ENCODE peak calls at places on chromosomes 12 and 14, in six cellular contexts. L is H1, F is trophoblast cell, P is IMR-90, Q is mesenchymal stem cell, B is H9. M is an unnamed sample.

GRCh38 chr14:76810953-76811400 is 1.7 kb downstream of the ANGEL1 start:
- DNase-seq in L (no peak), B (no peak), F (peak), P (peak), Q (peak), M (no peak)

GRCh38 chr14:75383721-75384120 is 44.1 kb upstream of the JDP2 start:
- DNase-seq in L (no peak), F (no peak), Q (no peak), P (no peak), B (no peak), M (no peak)

GRCh38 chr14:52879958-52880357 is 70.9 kb downstream of the FERMT2 start:
- DNase-seq in F (no peak), B (no peak), P (peak), Q (no peak), L (no peak), M (no peak)

GRCh38 chr14:92176476-92176875 is 54.7 kb downstream of the CPSF2 start:
- DNase-seq in Q (no peak), F (no peak), P (no peak), L (no peak), B (no peak), M (no peak)

GRCh38 chr12:105759172-105759571 is 379.6 kb downstream of the NUAK1 start:
- DNase-seq in F (no peak), Q (no peak), P (no peak), L (no peak), B (no peak), M (no peak)

GRCh38 chr12:52390739-52391617 is 5.5 kb upstream of the KRT84 start:
- DNase-seq in L (no peak), P (peak), B (peak), F (peak), Q (peak), M (no peak)

GRCh38 chr14:85464135-85464534 is 65.8 kb upstream of the FLRT2 start:
- DNase-seq in Q (no peak), L (no peak), F (no peak), P (no peak), B (no peak), M (no peak)

GRCh38 chr14:36070056-36071043 is 106.2 kb downstream of the PTCSC3 start:
- DNase-seq in P (peak), B (peak), L (peak), F (peak), Q (peak), M (peak)

GRCh38 chr12:77122236-77122635 is 56.9 kb upstream of the E2F7 start:
- DNase-seq in L (no peak), Q (peak), P (peak), B (no peak), F (peak), M (no peak)

DNA sequence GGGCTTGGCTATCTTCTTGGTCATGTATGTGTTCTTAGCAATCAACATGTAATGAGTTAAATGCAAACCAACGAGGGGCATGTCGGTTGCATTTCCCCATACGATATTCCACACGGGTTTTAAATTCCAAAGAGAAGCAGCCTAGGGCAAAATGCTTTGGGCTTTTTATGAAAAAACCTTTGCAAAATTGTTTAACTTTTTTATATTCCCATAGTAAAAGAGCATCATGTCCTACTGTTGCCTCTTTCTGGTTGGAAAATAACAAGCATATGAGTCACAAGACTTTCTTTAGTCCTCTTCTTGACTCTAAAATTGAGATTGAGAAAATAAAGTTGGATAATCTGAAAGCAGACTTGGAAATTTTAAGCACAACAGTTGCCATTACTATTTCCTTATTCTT is 3.8 kb upstream of the DIO2 start:
- DNase-seq in L (no peak), F (peak), P (peak), B (no peak), Q (no peak), M (no peak)
- H3K27ac ChIP-seq in L (no peak), F (no peak), P (no peak), B (no peak), Q (no peak), M (no peak)

GRCh38 chr14:81351205-81351604 is 48.9 kb downstream of the STON2 start:
- DNase-seq in L (no peak), F (no peak), Q (no peak), B (no peak), P (no peak), M (no peak)

GRCh38 chr14:81348086-81348485 is 52.0 kb downstream of the STON2 start:
- DNase-seq in B (no peak), L (no peak), F (no peak), P (no peak), Q (no peak), M (no peak)

GRCh38 chr14:81352413-81352812 is 47.7 kb downstream of the STON2 start:
- DNase-seq in F (no peak), B (no peak), Q (no peak), P (no peak), L (no peak), M (no peak)

GRCh38 chr14:81350344-81351096 is 49.6 kb downstream of the STON2 start:
- DNase-seq in L (no peak), F (no peak), B (no peak), Q (no peak), P (no peak), M (no peak)

GRCh38 chr14:81353691-81354323 is 46.3 kb downstream of the STON2 start:
- DNase-seq in L (no peak), Q (no peak), P (no peak), F (no peak), B (no peak), M (no peak)
- H3K18ac ChIP-seq in L (no peak), Q (no peak), P (no peak), F (no peak), B (no peak), M (no peak)

GRCh38 chr14:31935406-31935805 is 141.7 kb upstream of the ARHGAP5 start:
- DNase-seq in P (no peak), B (no peak), L (no peak), F (peak), Q (no peak), M (no peak)
- H2AFZ ChIP-seq in P (no peak), B (no peak), L (no peak), F (no peak), Q (no peak), M (peak)

DNA sequence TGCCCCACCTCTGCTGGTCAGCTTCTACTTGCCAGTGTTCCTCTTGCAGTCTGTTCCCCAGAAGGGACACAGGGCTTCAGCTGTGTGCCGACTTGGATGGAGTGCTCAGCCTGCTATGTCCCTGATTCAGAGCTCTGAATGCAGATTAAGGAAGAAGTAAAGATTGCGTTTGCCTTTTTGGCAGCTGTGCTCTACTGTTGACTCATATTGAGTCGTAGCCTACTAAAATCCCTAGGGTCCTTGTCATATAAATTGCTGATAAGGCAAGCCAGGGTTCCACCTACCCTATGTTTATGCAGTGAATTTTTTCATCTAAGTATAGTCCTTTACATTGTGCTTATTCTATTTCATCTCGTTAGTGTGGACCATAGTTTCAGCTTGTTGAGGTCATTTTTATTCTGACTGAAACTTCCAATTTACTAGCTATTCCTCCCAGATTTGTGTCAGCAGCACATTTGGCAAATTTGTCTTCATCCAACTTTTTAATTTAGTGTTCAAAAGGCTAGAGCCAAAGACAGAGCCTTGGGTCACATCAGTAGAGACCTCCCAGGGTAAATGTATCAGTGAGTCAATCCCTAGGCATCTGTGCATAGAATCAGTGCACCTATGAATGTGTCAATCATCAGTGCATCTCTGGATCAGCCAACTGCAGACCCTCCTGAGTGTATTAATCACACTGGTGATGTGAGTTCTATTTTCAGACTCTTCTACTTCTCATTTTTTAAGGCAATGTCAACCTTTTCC is 31.9 kb downstream of the CACNA1C start:
- DNase-seq in L (no peak), B (no peak), F (no peak), P (peak), Q (peak), M (no peak)
- H3K27ac ChIP-seq in L (no peak), B (no peak), F (no peak), P (peak), Q (no peak), M (no peak)

DNA sequence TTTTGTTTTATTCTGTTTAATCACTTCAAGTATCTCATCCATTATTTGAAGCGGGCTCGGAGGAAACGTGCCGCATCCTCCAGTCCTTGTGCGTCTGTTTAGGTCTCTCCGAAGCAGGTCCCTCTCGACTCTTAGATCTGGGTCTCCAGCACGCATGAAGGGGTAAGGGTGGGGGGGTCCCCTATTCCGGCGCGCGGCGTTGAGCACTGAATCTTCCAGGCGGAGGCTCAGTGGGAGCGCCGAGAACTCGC is 311 bp upstream of the LGR5 start:
- DNase-seq in L (no peak), Q (no peak), B (no peak), F (no peak), P (no peak), M (no peak)
- H3K18ac ChIP-seq in L (no peak), Q (no peak), B (no peak), F (no peak), P (no peak), M (peak)

GRCh38 chr12:46266382-46266791 is 2.5 kb downstream of the SLC38A1 start:
- DNase-seq in P (peak), F (peak), Q (peak), B (no peak), L (no peak), M (no peak)
- H2AFZ ChIP-seq in P (no peak), F (no peak), Q (no peak), B (no peak), L (no peak), M (peak)

DNA sequence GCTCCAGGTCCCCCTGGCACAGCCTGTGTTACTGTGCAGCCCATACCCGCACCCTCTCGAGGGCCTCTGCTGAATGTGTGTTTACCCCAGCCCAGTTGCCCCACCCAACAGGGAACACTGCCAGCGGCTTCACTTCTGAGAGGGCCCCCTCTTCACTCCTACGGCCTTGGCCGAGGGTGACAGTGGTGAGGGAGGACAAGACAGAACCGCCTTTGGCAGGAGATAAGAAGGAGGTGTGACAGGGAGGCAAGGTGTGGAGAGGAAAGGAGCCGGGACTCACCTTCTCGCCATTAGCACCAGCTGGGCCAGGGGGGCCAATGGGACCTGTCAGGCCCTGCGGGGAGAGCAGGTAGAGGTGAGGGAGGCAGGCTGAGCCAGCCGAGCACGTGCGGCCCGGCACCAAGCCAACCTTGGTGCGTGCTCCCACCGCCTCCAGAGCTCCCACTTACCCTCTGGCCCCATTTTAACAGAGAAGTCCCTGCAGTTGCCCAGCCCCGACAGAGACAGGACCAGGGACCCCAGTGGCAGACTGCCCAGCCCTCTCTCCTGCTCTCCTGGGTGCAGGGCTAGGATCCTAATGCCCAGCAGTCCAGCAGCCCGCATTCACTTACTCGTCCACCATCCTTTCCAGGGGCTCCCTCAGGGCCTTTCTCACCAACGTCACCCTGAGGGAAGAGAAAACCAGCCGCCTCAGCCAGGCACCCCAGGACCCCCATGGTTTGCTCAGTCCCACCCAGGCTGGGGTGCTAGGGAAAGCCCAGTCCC is 18.3 kb downstream of the TMEM106C start:
- DNase-seq in P (no peak), Q (no peak), L (no peak), F (no peak), B (no peak), M (no peak)
- H3K27ac ChIP-seq in P (no peak), Q (no peak), L (no peak), F (no peak), B (no peak), M (no peak)

GRCh38 chr14:22262881-22263280 is 326.1 kb downstream of the DAD1 start:
- DNase-seq in L (no peak), B (no peak), P (no peak), F (peak), Q (no peak), M (no peak)
- H3K18ac ChIP-seq in L (no peak), B (no peak), P (no peak), F (no peak), Q (no peak), M (no peak)

GRCh38 chr12:95518976-95519375 is 32.3 kb downstream of the USP44 start:
- DNase-seq in F (no peak), Q (no peak), B (no peak), P (no peak), L (no peak), M (no peak)

GRCh38 chr12:95516757-95517156 is 34.5 kb downstream of the USP44 start:
- DNase-seq in B (no peak), P (peak), F (no peak), L (no peak), Q (no peak), M (no peak)

GRCh38 chr12:95515197-95515596 is 36.1 kb downstream of the USP44 start:
- DNase-seq in F (no peak), P (no peak), L (no peak), Q (no peak), B (no peak), M (no peak)

GRCh38 chr12:95522692-95523091 is 28.6 kb downstream of the USP44 start:
- DNase-seq in B (no peak), L (no peak), F (no peak), Q (no peak), P (no peak), M (no peak)

DNA sequence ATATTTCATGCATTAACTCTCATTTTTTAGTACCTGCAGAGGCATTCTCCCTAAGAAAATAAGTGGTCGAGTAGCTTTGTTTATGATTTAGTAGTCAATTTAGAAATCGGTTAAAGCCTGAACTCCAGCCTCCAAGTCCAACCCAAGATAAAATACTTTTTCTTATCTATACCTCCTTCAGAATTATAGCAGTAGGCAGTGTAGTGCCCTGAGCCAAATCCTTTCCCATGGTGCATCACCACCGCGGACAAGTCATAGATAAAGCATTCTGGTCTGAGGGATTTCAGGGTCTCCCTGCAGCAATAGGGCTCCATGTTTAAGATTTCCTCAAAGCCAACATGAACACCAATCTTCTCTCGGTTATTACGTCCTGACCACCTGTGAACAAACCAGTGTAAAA is 30.5 kb downstream of the USP44 start:
- DNase-seq in L (no peak), Q (no peak), F (no peak), B (no peak), P (no peak), M (no peak)
- H2AFZ ChIP-seq in L (no peak), Q (no peak), F (no peak), B (no peak), P (no peak), M (no peak)

GRCh38 chr12:6166808-6167207 is 33.4 kb upstream of the CD9 start:
- DNase-seq in L (no peak), Q (no peak), B (no peak), F (no peak), P (no peak), M (no peak)
- H3K27ac ChIP-seq in L (no peak), Q (peak), B (no peak), F (peak), P (peak), M (no peak)